ENCODE peak calls at places on chromosomes 7 and 10, in six cellular contexts. B, M, X, H, C and V are unnamed samples.
A peak's percentile ranks its signal among the peaks of the same experiment; 100 is the strongest.

GRCh38 chr10:15419279-15419874 is 48.3 kb upstream of the FAM171A1 start:
- DNase-seq in B (no peak), M (peak; percentile 72), C (peak; percentile 34), H (peak; percentile 75), X (peak; percentile 26), V (peak; percentile 65)

GRCh38 chr10:80356563-80356999 is at the start of the genes DYDC1 and DYDC2:
- DNase-seq in X (peak; percentile 13), M (peak; percentile 90), C (no peak), B (peak; percentile 66), H (peak; percentile 81), V (peak; percentile 94)

GRCh38 chr7:87784424-87784823 is 91.7 kb downstream of the SLC25A40 start:
- DNase-seq in M (no peak), X (no peak), H (no peak), C (no peak), B (no peak), V (no peak)

GRCh38 chr7:38199782-38200181 is 21.7 kb downstream of the STARD3NL start:
- DNase-seq in H (no peak), X (no peak), B (no peak), C (no peak), M (no peak), V (no peak)

GRCh38 chr7:4073052-4073451 is 609.0 kb upstream of the FOXK1 start:
- DNase-seq in B (no peak), C (no peak), M (no peak), H (no peak), X (no peak), V (no peak)

GRCh38 chr7:114217026-114217425 is 197.6 kb upstream of the FOXP2 start:
- DNase-seq in M (no peak), C (no peak), H (no peak), X (no peak), B (no peak), V (no peak)

GRCh38 chr7:42170724-42171123 is 66.3 kb downstream of the GLI3 start:
- DNase-seq in C (no peak), H (no peak), X (peak; percentile 64), M (no peak), B (no peak), V (no peak)

GRCh38 chr10:99403674-99404073 is 26.8 kb downstream of the GOT1 start:
- DNase-seq in M (no peak), B (no peak), X (no peak), C (no peak), H (no peak), V (no peak)

GRCh38 chr10:114131094-114131493 is 42.9 kb downstream of the CCDC186 start:
- DNase-seq in C (no peak), X (no peak), H (no peak), B (no peak), M (no peak), V (no peak)

GRCh38 chr10:3167611-3168330 is 4.8 kb downstream of the PITRM1 start:
- DNase-seq in M (no peak), B (no peak), H (no peak), X (no peak), C (no peak), V (no peak)

GRCh38 chr10:75632750-75633462 is 201.5 kb downstream of the LRMDA start:
- DNase-seq in B (peak; percentile 71), H (no peak), C (peak; percentile 34), M (no peak), X (no peak), V (no peak)

GRCh38 chr10:61923210-61924024 is 21.9 kb downstream of the ARID5B start:
- DNase-seq in B (no peak), H (no peak), M (no peak), X (peak; percentile 86), C (no peak), V (no peak)

GRCh38 chr7:121328508-121329459 is at the start of gene WNT16:
- DNase-seq in X (no peak), M (peak; percentile 7), B (peak; percentile 55), H (no peak), C (no peak), V (peak; percentile 74)

GRCh38 chr10:87850742-87851205 is 12.6 kb downstream of the KLLN start:
- DNase-seq in H (peak; percentile 79), B (no peak), X (peak; percentile 70), C (peak; percentile 76), M (peak; percentile 81), V (peak; percentile 82)

GRCh38 chr7:38105874-38106483 is 72.1 kb upstream of the STARD3NL start:
- DNase-seq in H (peak; percentile 63), M (peak; percentile 67), B (no peak), C (no peak), X (peak; percentile 45), V (peak; percentile 58)

GRCh38 chr7:124840435-124840834 is 74.8 kb upstream of the GPR37 start:
- DNase-seq in H (peak; percentile 6), M (no peak), C (no peak), X (no peak), B (no peak), V (no peak)

GRCh38 chr10:59745163-59745650 is 8.0 kb downstream of the MRLN start:
- DNase-seq in M (no peak), H (no peak), C (no peak), B (no peak), X (no peak), V (no peak)

GRCh38 chr10:89241491-89242339 is 9.9 kb downstream of the LIPA start:
- DNase-seq in H (no peak), X (no peak), B (no peak), C (no peak), M (no peak), V (no peak)

GRCh38 chr10:129643266-129643665 is 176.2 kb downstream of the MGMT start:
- DNase-seq in C (no peak), M (no peak), X (no peak), H (no peak), B (no peak), V (no peak)

GRCh38 chr10:129642427-129642826 is 175.4 kb downstream of the MGMT start:
- DNase-seq in H (peak; percentile 37), M (no peak), C (no peak), X (peak; percentile 7), B (no peak), V (no peak)

GRCh38 chr10:129637841-129638240 is 170.8 kb downstream of the MGMT start:
- DNase-seq in X (no peak), M (no peak), C (no peak), B (no peak), H (no peak), V (no peak)

GRCh38 chr10:129641982-129642381 is 174.9 kb downstream of the MGMT start:
- DNase-seq in C (no peak), M (no peak), H (no peak), B (no peak), X (no peak), V (no peak)

DNA sequence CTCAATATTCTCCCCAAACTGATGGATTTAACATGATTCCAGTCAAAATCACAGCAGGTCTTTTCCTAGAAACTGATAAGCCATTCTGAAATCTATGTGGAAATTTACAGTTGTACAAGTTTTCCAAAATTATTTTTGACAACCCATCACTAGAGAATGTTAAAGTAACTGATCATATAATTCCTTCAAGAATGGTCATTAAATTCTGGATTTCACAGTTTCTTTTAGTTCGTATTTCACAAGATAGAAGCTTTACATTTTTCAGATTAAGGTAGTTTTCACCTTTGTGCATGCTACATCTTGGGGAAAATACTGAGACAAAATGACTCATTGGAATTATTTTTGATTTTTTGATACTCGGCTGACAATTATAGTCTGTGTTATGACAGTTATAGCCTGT is 174.3 kb downstream of the MGMT start:
- DNase-seq in X (no peak), B (no peak), C (no peak), H (no peak), M (no peak), V (no peak)
- TF ChIP-seq CTCF in X (no peak), B (no peak), C (no peak), H (no peak), M (no peak), V (no peak)

GRCh38 chr7:158501300-158502067 is 86.1 kb downstream of the PTPRN2 start:
- DNase-seq in C (no peak), M (no peak), B (no peak), H (no peak), X (no peak), V (no peak)
- H3K9me3 ChIP-seq in C (no peaks in the 10 kb centered on the region), M (no peaks in the 10 kb centered on the region), B (peaks cover 4% of the 10 kb centered on the region), H (no peaks in the 10 kb centered on the region), X (no peaks in the 10 kb centered on the region), V (no peaks in the 10 kb centered on the region)

GRCh38 chr10:132650611-132651250 is 113.1 kb downstream of the INPP5A start:
- DNase-seq in H (no peak), B (no peak), M (no peak), X (no peak), C (no peak), V (no peak)
- TF ChIP-seq CTCF in H (no peak), B (no peak), M (no peak), X (no peak), C (no peak), V (no peak)

DNA sequence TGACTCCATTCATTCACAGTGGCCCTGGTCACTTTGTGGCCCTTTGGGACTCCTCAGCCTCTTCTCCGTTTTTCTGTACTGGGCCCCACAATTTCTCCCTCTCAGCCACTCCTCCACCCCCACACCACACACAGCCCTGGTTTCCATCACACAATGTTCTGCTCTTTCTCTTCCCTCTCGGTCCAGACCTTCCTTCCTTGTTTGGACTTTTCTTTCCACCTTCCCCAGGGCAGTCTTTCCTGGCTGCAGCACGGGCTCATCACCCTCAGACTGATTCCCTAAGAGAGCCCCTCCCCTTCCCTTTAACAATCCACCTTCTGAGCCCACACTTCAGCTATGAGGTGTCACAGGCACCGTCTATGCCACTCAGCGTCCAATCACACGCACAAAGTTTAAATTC is 25.7 kb downstream of the CPXM2 start:
- DNase-seq in M (no peak), X (no peak), H (no peak), B (no peak), C (no peak), V (no peak)
- H3K9me3 ChIP-seq in M (no peaks in the 10 kb centered on the region), X (no peaks in the 10 kb centered on the region), H (no peaks in the 10 kb centered on the region), B (no peaks in the 10 kb centered on the region), C (no peaks in the 10 kb centered on the region), V (no peaks in the 10 kb centered on the region)

GRCh38 chr7:32119790-32120196 is 49.6 kb upstream of the PDE1C start:
- DNase-seq in X (no peak), H (no peak), B (peak; percentile 56), M (peak; percentile 5), C (no peak), V (no peak)

GRCh38 chr7:32115831-32116230 is 45.6 kb upstream of the PDE1C start:
- DNase-seq in X (peak; percentile 95), M (no peak), C (no peak), H (no peak), B (no peak), V (no peak)

GRCh38 chr7:32117837-32118236 is 47.6 kb upstream of the PDE1C start:
- DNase-seq in B (no peak), H (no peak), X (no peak), M (no peak), C (no peak), V (no peak)

GRCh38 chr7:32116436-32116835 is 46.2 kb upstream of the PDE1C start:
- DNase-seq in C (no peak), H (no peak), B (no peak), X (no peak), M (no peak), V (no peak)
- TF ChIP-seq CTCF in C (no peak), H (no peak), B (no peak), X (no peak), M (no peak), V (no peak)

GRCh38 chr10:36738738-36739431 is 386.5 kb upstream of the ANKRD30A start:
- DNase-seq in H (no peak), B (no peak), C (no peak), M (peak; percentile 50), X (no peak), V (no peak)
- H3K9me3 ChIP-seq in H (no peaks in the 10 kb centered on the region), B (no peaks in the 10 kb centered on the region), C (no peaks in the 10 kb centered on the region), M (no peaks in the 10 kb centered on the region), X (no peaks in the 10 kb centered on the region), V (no peaks in the 10 kb centered on the region)